ENCODE peak calls at places on chromosomes 4 and X, in nine cellular contexts. A is PC-9, W is OCI-LY7, B is dorsolateral prefrontal cortex, G is GM20000, F is lower leg skin, J is tibial nerve, X is fibroblast of lung, E is natural killer cell. P is an unnamed sample.

GRCh38 chr4:28287837-28288236 is 1427.2 kb downstream of the STIM2 start:
- DNase-seq in A (peak), W (no peak), B (no peak), G (no peak), F (no peak), J (no peak), X (peak), E (no peak), P (no peak)

GRCh38 chrX:141278306-141278705 is 36.0 kb upstream of the SPANXC start:
- DNase-seq in A (no peak), W (peak), B (no peak), G (no peak), F (no peak), J (no peak), X (peak), E (no peak), P (no peak)

GRCh38 chrX:56792270-56793111 is 63.4 kb downstream of the NBDY start:
- DNase-seq in A (no peak), W (peak), B (no peak), G (no peak), F (peak), J (no peak), X (no peak), E (no peak), P (no peak)

GRCh38 chrX:24859211-24859841 is 156.4 kb downstream of the ARX start:
- DNase-seq in A (no peak), W (no peak), B (no peak), G (no peak), F (no peak), J (no peak), X (no peak), E (no peak), P (no peak)

GRCh38 chrX:123803331-123803983 is 56.4 kb upstream of the XIAP start:
- DNase-seq in A (peak), W (peak), B (peak), G (peak), F (no peak), J (no peak), X (peak), E (no peak), P (no peak)

GRCh38 chr4:15495621-15496020 is 25.9 kb downstream of the CC2D2A start:
- DNase-seq in A (no peak), W (no peak), B (no peak), G (no peak), F (no peak), J (no peak), X (peak), E (no peak), P (no peak)

GRCh38 chr4:83905952-83906351 is 370.0 kb downstream of the GPAT3 start:
- DNase-seq in A (no peak), W (peak), B (no peak), G (no peak), F (no peak), J (no peak), X (no peak), E (no peak), P (no peak)

GRCh38 chr4:28784188-28784587 is 1923.5 kb downstream of the STIM2 start:
- DNase-seq in A (no peak), W (no peak), B (no peak), G (no peak), F (no peak), J (no peak), X (no peak), E (no peak), P (no peak)

GRCh38 chrX:77597090-77597489 is 149.9 kb downstream of the FGF16 start:
- DNase-seq in A (no peak), W (no peak), B (no peak), G (no peak), F (no peak), J (no peak), X (peak), E (no peak), P (no peak)

GRCh38 chr4:74547042-74547441 is 102.1 kb downstream of the AREG start:
- DNase-seq in A (no peak), W (no peak), B (no peak), G (no peak), F (no peak), J (no peak), X (no peak), E (no peak), P (no peak)

GRCh38 chr4:187606581-187606980 is 389.0 kb upstream of the ZFP42 start:
- DNase-seq in A (no peak), W (peak), B (no peak), G (peak), F (no peak), J (no peak), X (peak), E (no peak), P (no peak)

GRCh38 chrX:65677954-65678469 is 10.6 kb downstream of the MSN start:
- DNase-seq in A (peak), W (no peak), B (no peak), G (no peak), F (no peak), J (no peak), X (peak), E (no peak), P (no peak)

GRCh38 chr4:86963697-86964096 is 28.9 kb downstream of the AFF1 start:
- DNase-seq in A (peak), W (no peak), B (no peak), G (no peak), F (no peak), J (no peak), X (peak), E (no peak), P (no peak)

GRCh38 chr4:76947369-76947768 is 2.2 kb upstream of the SEPTIN11 start:
- DNase-seq in A (no peak), W (no peak), B (no peak), G (no peak), F (no peak), J (no peak), X (no peak), E (no peak), P (no peak)

GRCh38 chr4:141497627-141498026 is 138.8 kb upstream of the IL15 start:
- DNase-seq in A (no peak), W (no peak), B (no peak), G (peak), F (no peak), J (no peak), X (no peak), E (no peak), P (no peak)

GRCh38 chrX:11261260-11261659 is 32.0 kb upstream of the AMELX start:
- DNase-seq in A (no peak), W (no peak), B (no peak), G (no peak), F (no peak), J (no peak), X (peak), E (no peak), P (no peak)

GRCh38 chr4:73653695-73654106 is 33.5 kb upstream of the RASSF6 start:
- DNase-seq in A (no peak), W (peak), B (no peak), G (peak), F (no peak), J (no peak), X (peak), E (no peak), P (no peak)

GRCh38 chrX:137166591-137166990 is 132.8 kb upstream of the GPR101 start:
- DNase-seq in A (no peak), W (no peak), B (no peak), G (peak), F (no peak), J (no peak), X (no peak), E (no peak), P (no peak)

GRCh38 chr4:66568001-66568400 is 897.7 kb upstream of the EPHA5 start:
- DNase-seq in A (no peak), W (no peak), B (no peak), G (no peak), F (no peak), J (no peak), X (no peak), E (no peak), P (no peak)

GRCh38 chr4:26867914-26868684 is 7.5 kb downstream of the STIM2 start:
- DNase-seq in A (no peak), W (no peak), B (no peak), G (no peak), F (no peak), J (no peak), X (peak), E (no peak), P (no peak)

GRCh38 chr4:110619401-110620247 is 3.3 kb downstream of the PITX2 start:
- DNase-seq in A (no peak), W (no peak), B (no peak), G (no peak), F (no peak), J (no peak), X (no peak), E (no peak), P (no peak)

GRCh38 chr4:54446556-54446955 is 211.2 kb upstream of the KIT start:
- DNase-seq in A (no peak), W (no peak), B (no peak), G (no peak), F (no peak), J (no peak), X (peak), E (no peak), P (no peak)

GRCh38 chrX:19882066-19882775 is 5.2 kb downstream of the SH3KBP1 start:
- DNase-seq in A (no peak), W (no peak), B (no peak), G (no peak), F (peak), J (no peak), X (peak), E (no peak), P (no peak)
- TF ChIP-seq CTCF in A (no peak), W (no peak), B (no peak), G (no peak), F (no peak), J (no peak), X (no peak), E (no peak), P (no peak)

GRCh38 chr4:13430834-13431568 is 53.1 kb downstream of the RAB28 start:
- DNase-seq in A (no peak), W (peak), B (no peak), G (no peak), F (no peak), J (no peak), X (no peak), E (no peak), P (no peak)
- TF ChIP-seq CTCF in A (peak), W (peak), B (no peak), G (no peak), F (no peak), J (no peak), X (no peak), E (peak), P (no peak)

GRCh38 chr4:182073278-182073677 is 169.9 kb upstream of the TENM3 start:
- DNase-seq in A (no peak), W (no peak), B (no peak), G (no peak), F (no peak), J (no peak), X (no peak), E (no peak), P (no peak)

GRCh38 chr4:182068920-182069319 is 174.3 kb upstream of the TENM3 start:
- DNase-seq in A (no peak), W (no peak), B (no peak), G (no peak), F (no peak), J (no peak), X (no peak), E (no peak), P (no peak)

GRCh38 chr4:182074139-182074538 is 169.1 kb upstream of the TENM3 start:
- DNase-seq in A (no peak), W (no peak), B (no peak), G (no peak), F (no peak), J (no peak), X (no peak), E (no peak), P (no peak)

DNA sequence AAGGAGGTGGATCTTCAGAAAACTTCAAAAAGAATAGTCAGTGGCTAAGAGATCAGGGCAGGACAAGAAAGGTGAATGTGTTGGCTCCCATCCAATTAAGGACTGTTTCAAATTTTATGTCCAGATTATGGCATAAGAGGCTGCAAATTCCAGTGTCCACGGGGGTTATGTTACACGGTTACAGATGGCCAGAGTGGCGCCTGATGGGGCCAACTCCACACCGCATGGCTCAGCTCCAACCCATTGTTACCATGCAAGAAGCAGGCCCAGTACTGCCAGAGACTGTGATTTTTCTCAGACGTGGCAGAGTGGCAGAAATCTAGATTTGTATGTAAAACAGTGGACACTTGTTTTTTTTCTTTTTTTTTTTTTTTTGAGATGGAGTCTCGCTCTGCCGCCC is 168.4 kb upstream of the TENM3 start:
- DNase-seq in A (no peak), W (no peak), B (no peak), G (no peak), F (no peak), J (no peak), X (peak), E (no peak), P (no peak)
- TF ChIP-seq CTCF in A (no peak), W (no peak), B (no peak), G (no peak), F (no peak), J (no peak), X (no peak), E (no peak), P (no peak)

DNA sequence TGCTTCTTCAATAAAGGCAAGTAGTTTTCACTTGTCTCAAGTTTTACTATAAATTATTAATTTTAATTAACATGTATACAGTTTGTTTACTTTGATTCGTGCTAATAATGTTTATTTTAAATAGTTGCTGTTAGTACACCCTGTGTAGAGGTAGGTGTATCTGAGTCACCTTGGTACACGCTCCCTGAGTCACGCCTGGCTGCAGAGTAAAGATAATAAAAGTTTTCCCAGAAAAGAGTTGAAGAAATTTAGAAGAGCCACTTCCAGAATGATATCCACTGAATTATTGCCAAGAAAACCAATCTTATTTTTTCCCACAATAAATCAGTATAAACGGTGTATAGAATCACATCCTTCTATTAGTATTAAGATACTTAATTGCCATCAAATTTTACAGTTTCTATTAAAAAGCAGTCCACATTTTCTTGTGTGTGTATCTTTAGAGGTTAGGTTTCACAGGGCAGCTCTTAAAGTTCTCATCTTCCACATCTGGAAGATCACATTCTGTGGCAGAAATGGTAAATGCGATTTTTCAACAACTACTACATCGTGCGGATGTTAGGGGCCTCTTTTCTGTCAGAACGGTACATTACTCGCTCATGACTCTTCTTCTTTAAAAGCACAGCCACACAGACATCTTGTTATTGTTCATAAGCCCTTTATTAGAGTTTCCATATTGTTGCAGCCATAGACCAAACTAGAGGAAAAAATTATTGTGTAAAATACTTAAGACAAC is 55.4 kb downstream of the HADH start:
- DNase-seq in A (no peak), W (no peak), B (no peak), G (no peak), F (no peak), J (no peak), X (peak), E (no peak), P (no peak)
- TF ChIP-seq CTCF in A (no peak), W (no peak), B (no peak), G (no peak), F (no peak), J (no peak), X (no peak), E (no peak), P (no peak)

GRCh38 chr4:1216869-1217294 is 32.0 kb downstream of the CTBP1 start:
- DNase-seq in A (no peak), W (peak), B (no peak), G (peak), F (no peak), J (no peak), X (no peak), E (peak), P (no peak)
- TF ChIP-seq CTCF in A (no peak), W (no peak), B (no peak), G (no peak), F (no peak), J (peak), X (no peak), E (no peak), P (no peak)